ENCODE peak calls at places on chromosomes 3 and 15, in seven cellular contexts. J is IMR-90, S is HCT116, X is GM12878, Q is A549, C is H1, H is K562. G is an unnamed sample.

GRCh38 chr3:65732060-65732933 is 306.4 kb downstream of the MAGI1 start:
- DNase-seq in J (peak; percentile 80), Q (peak; percentile 33), H (peak; percentile 65), C (no peak), X (peak; percentile 3), S (peak; percentile 29), G (peak; percentile 54)

GRCh38 chr15:40252438-40253178 is 13.7 kb downstream of the PAK6 start:
- DNase-seq in J (no peak), C (no peak), S (peak; percentile 42), X (no peak), Q (no peak), H (no peak), G (no peak)

GRCh38 chr3:70840106-70840870 is 527.9 kb upstream of the MDFIC2 start:
- DNase-seq in X (no peak), J (peak; percentile 23), C (no peak), Q (no peak), H (no peak), S (no peak), G (no peak)

GRCh38 chr3:71710906-71711494 is 14.2 kb downstream of the EIF4E3 start:
- DNase-seq in C (no peak), H (peak; percentile 43), J (peak; percentile 66), Q (peak; percentile 70), X (peak; percentile 21), S (peak; percentile 21), G (peak; percentile 29)

GRCh38 chr3:133914839-133915600 is 19.3 kb upstream of the RAB6B start:
- DNase-seq in X (no peak), S (no peak), Q (no peak), J (no peak), H (no peak), C (no peak), G (no peak)

GRCh38 chr3:59480486-59480995 is 430.7 kb upstream of the CFAP20DC start:
- DNase-seq in Q (no peak), H (no peak), S (no peak), C (no peak), J (peak; percentile 72), X (peak; percentile 49), G (no peak)

GRCh38 chr3:169529013-169529412 is 134.5 kb downstream of the MECOM start:
- DNase-seq in S (no peak), J (no peak), X (no peak), H (no peak), C (no peak), Q (no peak), G (no peak)

GRCh38 chr3:38343797-38344594 is 2.6 kb upstream of the XYLB start:
- DNase-seq in H (no peak), J (no peak), X (no peak), Q (no peak), S (no peak), C (no peak), G (no peak)

GRCh38 chr15:76339302-76340197 is 3.0 kb downstream of the ISL2 start:
- DNase-seq in S (no peak), H (no peak), J (no peak), X (no peak), Q (no peak), C (no peak), G (no peak)

GRCh38 chr3:69181592-69182211 is 59.3 kb upstream of the LMOD3 start:
- DNase-seq in H (no peak), J (peak; percentile 72), S (no peak), C (no peak), X (no peak), Q (no peak), G (peak; percentile 80)

GRCh38 chr3:136893848-136894443 is 31.9 kb downstream of the NCK1 start:
- DNase-seq in H (no peak), J (peak; percentile 92), X (no peak), Q (no peak), C (no peak), S (no peak), G (peak; percentile 12)

GRCh38 chr3:139534444-139534812 is 5.1 kb downstream of the RBP1 start:
- DNase-seq in S (peak; percentile 77), C (no peak), Q (no peak), H (no peak), J (peak; percentile 94), X (no peak), G (no peak)

GRCh38 chr3:152260026-152260425 is 8.7 kb upstream of the MBNL1 start:
- DNase-seq in S (no peak), J (peak; percentile 32), X (no peak), Q (no peak), C (no peak), H (no peak), G (peak; percentile 45)

GRCh38 chr15:85550283-85550682 is 169.9 kb downstream of the AKAP13 start:
- DNase-seq in X (no peak), H (no peak), J (no peak), S (no peak), Q (no peak), C (no peak), G (no peak)

GRCh38 chr15:83108266-83109219 is 1.1 kb downstream of the TM6SF1 start:
- DNase-seq in Q (no peak), C (no peak), H (peak; percentile 46), J (peak; percentile 52), S (no peak), X (peak; percentile 24), G (no peak)

GRCh38 chr15:90813796-90814192 is 54.6 kb upstream of the FURIN start:
- DNase-seq in H (no peak), C (no peak), J (no peak), X (no peak), S (no peak), Q (no peak), G (no peak)

GRCh38 chr3:150074697-150075416 is 104.2 kb upstream of the PFN2 start:
- DNase-seq in J (no peak), Q (no peak), X (no peak), H (no peak), S (no peak), C (no peak), G (no peak)

GRCh38 chr3:177213806-177214528 is 16.7 kb upstream of the TBL1XR1 start:
- DNase-seq in C (no peak), X (no peak), J (no peak), S (no peak), H (no peak), Q (no peak), G (no peak)

GRCh38 chr3:110799236-110799635 is 272.4 kb upstream of the NECTIN3 start:
- DNase-seq in J (peak; percentile 30), S (no peak), H (no peak), C (no peak), Q (no peak), X (no peak), G (no peak)

GRCh38 chr15:72197460-72198409 is at the start of gene GRAMD2A:
- DNase-seq in H (no peak), X (no peak), Q (no peak), C (peak; percentile 50), S (peak; percentile 61), J (no peak), G (no peak)

GRCh38 chr3:31546152-31546551 is 13.4 kb downstream of the STT3B start:
- DNase-seq in C (no peak), H (no peak), X (no peak), J (peak; percentile 32), Q (no peak), S (no peak), G (no peak)

GRCh38 chr3:172447611-172448579 is at the start of gene GHSR:
- DNase-seq in S (no peak), Q (no peak), X (no peak), J (no peak), H (no peak), C (no peak), G (no peak)

GRCh38 chr15:73632670-73633058 is 525 bp downstream of the NPTN start:
- DNase-seq in X (no peak), J (no peak), C (no peak), H (no peak), Q (no peak), S (no peak), G (no peak)

GRCh38 chr3:126543457-126544090 is 15.2 kb downstream of the C3orf22 start:
- DNase-seq in J (no peak), C (no peak), Q (no peak), X (no peak), H (no peak), S (no peak), G (no peak)

GRCh38 chr3:188165596-188165995 is 11.6 kb downstream of the LPP start:
- DNase-seq in S (no peak), Q (no peak), C (no peak), H (no peak), X (no peak), J (peak; percentile 19), G (no peak)

GRCh38 chr15:96119734-96120133 is 210.8 kb upstream of the NR2F2 start:
- DNase-seq in J (no peak), S (no peak), Q (no peak), H (peak; percentile 34), X (no peak), C (no peak), G (no peak)

GRCh38 chr3:47161983-47162694 is 1.8 kb downstream of the SETD2 start:
- DNase-seq in J (no peak), Q (no peak), H (no peak), S (no peak), X (no peak), C (no peak), G (no peak)
- TF ChIP-seq CEBPB in J (peak; percentile 51), Q (no peak), H (peak; percentile 78), S (no peak), X (no peak), C (no peak), G (peak; percentile 33)

GRCh38 chr15:34241376-34242350 is 16.8 kb downstream of the EMC4 start:
- DNase-seq in H (peak; percentile 50), J (peak; percentile 51), C (no peak), Q (peak; percentile 75), S (no peak), X (no peak), G (peak; percentile 34)
- TF ChIP-seq CEBPB in H (no peak), J (no peak), C (no peak), Q (no peak), S (no peak), X (no peak), G (no peak)

GRCh38 chr3:12841970-12842328 is 584 bp upstream of the RPL32 start:
- DNase-seq in Q (no peak), C (no peak), X (no peak), H (no peak), S (no peak), J (no peak), G (no peak)
- TF ChIP-seq CEBPB in Q (no peak), C (no peak), X (no peak), H (peak; percentile 15), S (no peak), J (no peak), G (no peak)

DNA sequence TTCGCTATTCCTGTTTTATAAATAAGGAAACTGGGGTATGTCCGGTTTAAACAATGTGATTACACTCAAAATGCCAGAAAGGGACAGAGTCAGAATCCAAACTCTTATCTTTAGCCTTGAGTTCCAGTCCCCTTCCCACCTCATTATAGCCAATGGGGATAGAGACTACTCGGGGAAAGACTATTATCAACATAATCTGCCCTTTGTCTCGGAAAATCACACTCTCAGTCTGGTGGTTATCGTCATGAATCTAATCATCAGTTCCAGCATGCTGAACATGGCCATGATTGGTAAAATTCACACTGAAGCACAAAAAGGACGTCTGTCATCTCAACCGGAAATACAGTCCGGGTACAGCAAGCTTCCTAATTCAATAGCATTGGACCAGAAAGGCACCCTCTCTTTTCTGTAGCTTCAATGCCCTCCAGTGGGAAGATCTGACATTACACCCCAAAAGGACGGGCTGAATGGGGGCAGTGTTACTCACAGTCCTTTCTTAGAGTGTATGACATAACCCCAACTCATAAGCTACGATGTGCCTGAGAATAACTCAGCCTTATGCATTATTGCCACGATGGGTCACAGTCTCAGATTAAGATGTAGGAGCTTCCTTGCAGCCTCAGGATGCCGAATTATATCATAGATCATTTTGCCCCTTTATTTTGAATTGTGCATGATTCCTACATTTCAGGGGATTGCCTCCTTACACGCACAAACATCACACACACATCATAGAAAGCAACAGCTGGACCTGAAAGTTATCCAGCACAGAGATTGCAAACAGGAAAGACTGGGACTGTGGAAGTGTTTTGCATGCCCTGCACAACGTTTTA is 390.4 kb upstream of the LMCD1 start:
- DNase-seq in X (peak; percentile 16), C (peak; percentile 34), Q (peak; percentile 33), H (peak; percentile 30), J (peak; percentile 31), S (peak; percentile 63), G (peak; percentile 46)
- TF ChIP-seq CEBPB in X (no peak), C (no peak), Q (no peak), H (no peak), J (no peak), S (no peak), G (no peak)